ENCODE peak calls at places on chromosomes 16 and 17, in four cellular contexts. I is cardiac muscle cell, R is body of pancreas, W is IMR-90. B is an unnamed sample. For H3K4me1, the result is how much of the 10 kb centered on the place peaks cover.

GRCh38 chr16:49639739-49640388 is 216.0 kb downstream of the ZNF423 start:
- DNase-seq in I (peak), R (no peak), W (peak), B (no peak)

GRCh38 chr16:68298907-68299515 is 11.7 kb downstream of the SLC7A6OS start:
- DNase-seq in I (peak), R (peak), W (peak), B (no peak)

GRCh38 chr17:79219208-79219935 is 144.7 kb downstream of the ENGASE start:
- DNase-seq in I (no peak), R (no peak), W (no peak), B (no peak)

GRCh38 chr17:62824290-62825135 is 16.4 kb upstream of the MARCHF10 start:
- DNase-seq in I (peak), R (no peak), W (peak), B (no peak)

GRCh38 chr16:71929048-71929447 is 33.7 kb downstream of the IST1 start:
- DNase-seq in I (peak), R (no peak), W (peak), B (no peak)

GRCh38 chr16:10325783-10326543 is 59.9 kb upstream of the ATF7IP2 start:
- DNase-seq in I (peak), R (no peak), W (no peak), B (no peak)

GRCh38 chr16:73092236-73092781 is 44.4 kb upstream of the ZFHX3 start:
- DNase-seq in I (no peak), R (no peak), W (no peak), B (no peak)

GRCh38 chr17:82932146-82933005 is 92.6 kb upstream of the ZNF750 start:
- DNase-seq in I (peak), R (no peak), W (peak), B (no peak)

GRCh38 chr17:61837175-61838051 is 25.9 kb downstream of the BRIP1 start:
- DNase-seq in I (peak), R (peak), W (peak), B (peak)

GRCh38 chr16:86575754-86576557 is 2.4 kb upstream of the FOXL1 start:
- DNase-seq in I (peak), R (peak), W (peak), B (peak)

GRCh38 chr17:55348749-55349354 is 72.8 kb downstream of the MMD start:
- DNase-seq in I (peak), R (peak), W (peak), B (no peak)

GRCh38 chr17:62592305-62593099 is 35.0 kb upstream of the MRC2 start:
- DNase-seq in I (no peak), R (no peak), W (peak), B (no peak)

GRCh38 chr16:89478576-89479221 is 11.7 kb downstream of the ANKRD11 start:
- DNase-seq in I (peak), R (no peak), W (peak), B (no peak)

GRCh38 chr16:4114257-4115208 is 1.7 kb downstream of the ADCY9 start:
- DNase-seq in I (no peak), R (no peak), W (no peak), B (no peak)

GRCh38 chr16:74743668-74744299 is 30.8 kb downstream of the FA2H start:
- DNase-seq in I (peak), R (peak), W (peak), B (no peak)

GRCh38 chr16:72285728-72286127 is 113.8 kb upstream of the PMFBP1 start:
- DNase-seq in I (peak), R (no peak), W (peak), B (no peak)

GRCh38 chr16:72561-73537 is at the start of gene RHBDF1:
- DNase-seq in I (peak), R (peak), W (peak), B (no peak)

DNA sequence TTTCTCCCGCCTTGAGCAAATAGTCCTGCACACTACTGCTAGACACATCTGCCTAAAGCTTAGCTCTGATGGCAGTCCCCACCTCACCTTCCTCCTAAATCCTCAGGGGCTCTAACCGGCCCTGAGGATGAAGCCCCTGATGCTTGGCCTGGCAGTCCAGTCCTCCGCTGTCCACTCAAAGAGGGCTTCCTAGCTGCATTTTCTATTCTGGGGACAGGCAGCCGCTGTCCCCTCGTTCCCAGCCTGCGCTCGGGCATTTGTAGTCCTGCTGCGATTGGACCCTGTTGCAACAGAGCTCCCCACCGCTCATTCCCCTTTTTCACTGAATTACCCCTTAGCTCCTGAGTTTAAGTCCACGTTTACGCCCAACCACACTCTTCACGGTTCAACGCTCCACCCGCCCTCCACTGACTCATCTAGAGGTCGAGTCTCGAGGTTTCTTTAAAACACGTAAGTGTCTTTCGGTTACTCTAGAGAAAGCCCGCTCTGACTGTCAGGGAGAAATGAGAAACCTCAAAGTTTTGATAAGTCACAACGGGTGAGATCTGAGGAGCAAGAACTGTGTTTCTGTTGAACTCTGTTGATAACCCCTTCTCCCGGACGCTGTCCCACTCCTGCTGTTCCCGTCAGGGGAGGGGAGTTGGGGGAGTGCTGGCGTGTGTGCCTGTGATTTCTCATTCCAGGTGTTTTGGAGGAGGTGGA is 4.5 kb downstream of the CCR7 start:
- DNase-seq in I (peak), R (peak), W (peak), B (peak)
- H3K4me3 ChIP-seq in I (no peak), R (no peak), W (no peak), B (peak)

DNA sequence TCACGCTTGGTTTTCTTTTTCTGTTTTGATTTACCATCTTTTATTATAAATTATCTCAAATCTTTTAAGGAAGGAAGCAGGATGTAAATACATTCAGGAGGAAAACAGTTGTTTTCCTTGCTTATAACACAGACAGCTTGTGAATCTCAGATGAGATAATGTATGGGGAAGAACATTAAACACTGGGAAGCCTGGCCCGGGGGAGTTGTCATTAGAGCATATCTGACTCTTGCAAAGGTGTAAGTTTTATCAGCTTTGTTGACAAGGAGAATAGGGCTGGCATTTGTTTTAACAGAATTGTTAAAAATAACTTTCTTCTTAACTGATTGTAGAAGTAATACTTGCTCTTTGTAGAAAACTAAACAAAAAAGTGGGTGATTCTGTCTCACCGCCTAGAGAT is 41.9 kb downstream of the GPRC5B start:
- DNase-seq in I (no peak), R (no peak), W (no peak), B (no peak)
- H3K4me1 ChIP-seq in I (under half), R (under half), W (under half), B (under half)

DNA sequence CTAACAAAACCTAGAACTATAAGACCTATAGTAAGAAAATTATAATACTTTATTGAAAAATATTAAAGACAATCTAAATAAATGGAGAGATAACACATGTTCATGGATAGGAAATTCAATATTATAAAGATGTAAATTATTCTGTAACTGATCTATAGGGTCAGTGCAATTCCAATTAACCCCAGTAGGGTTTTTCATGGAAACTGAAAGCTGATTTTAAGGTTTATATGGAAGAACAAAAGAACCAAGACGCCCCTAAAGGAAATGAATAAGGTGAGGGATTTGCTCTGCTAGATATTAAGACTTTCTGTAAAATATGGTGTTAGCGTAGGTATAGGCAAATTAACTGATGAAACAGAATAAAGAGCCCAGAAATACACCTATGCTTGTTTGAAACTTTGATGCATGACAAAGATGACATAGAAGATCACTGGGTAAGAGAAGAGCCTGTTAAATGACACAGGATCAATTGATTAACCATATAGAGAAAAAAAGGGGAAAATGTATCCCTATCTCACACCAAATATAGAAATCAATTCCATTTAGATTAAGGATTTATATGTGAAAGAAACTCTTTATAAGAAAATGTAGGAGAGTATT is 3.0 kb downstream of the ICAM2 start:
- DNase-seq in I (no peak), R (no peak), W (no peak), B (no peak)
- H3K4me3 ChIP-seq in I (no peak), R (no peak), W (no peak), B (peak)

GRCh38 chr17:76432004-76432403 is 20.9 kb downstream of the UBE2O start:
- DNase-seq in I (peak), R (no peak), W (no peak), B (no peak)
- H3K4me1 ChIP-seq in I (under half), R (under half), W (under half), B (under half)

GRCh38 chr16:14013571-14014283 is 57.4 kb upstream of the MRTFB start:
- DNase-seq in I (peak), R (peak), W (peak), B (no peak)

GRCh38 chr16:14014284-14014625 is 56.9 kb upstream of the MRTFB start:
- DNase-seq in I (no peak), R (no peak), W (no peak), B (no peak)

GRCh38 chr16:14015017-14015416 is 56.1 kb upstream of the MRTFB start:
- DNase-seq in I (no peak), R (no peak), W (peak), B (no peak)

GRCh38 chr16:14015461-14015860 is 55.7 kb upstream of the MRTFB start:
- DNase-seq in I (no peak), R (no peak), W (no peak), B (no peak)

DNA sequence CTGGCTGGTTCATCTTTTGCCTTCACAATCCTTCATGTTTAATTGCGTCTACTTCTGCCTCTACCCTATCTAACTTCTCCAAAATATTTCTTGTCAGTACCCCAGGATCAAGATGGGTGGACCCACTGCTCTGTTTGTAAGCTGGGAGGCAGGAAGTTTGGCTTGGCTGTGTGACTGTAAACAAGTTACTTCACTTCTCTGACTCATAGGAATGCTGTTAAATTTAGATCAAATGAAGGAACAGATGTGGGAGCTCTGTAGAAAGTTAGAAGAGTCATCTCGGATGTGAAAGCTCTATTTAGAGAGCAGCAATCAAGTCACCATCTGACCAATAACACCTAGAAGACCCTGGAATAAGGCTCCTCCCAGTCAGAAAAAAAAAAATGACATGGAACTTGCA is 55.2 kb upstream of the MRTFB start:
- DNase-seq in I (peak), R (peak), W (peak), B (no peak)
- H3K4me3 ChIP-seq in I (no peak), R (no peak), W (no peak), B (no peak)

B was measured in CD4-positive, alpha-beta memory T cell.